ENCODE peak calls at places on chromosome 17, in four cellular contexts. One of them, this sample, is unnamed.

GRCh38 chr17:66381701-66382362 is 79.4 kb downstream of the PRKCA start:
- DNase-seq in mesendoderm: no peak
- DNase-seq in H9: no peak
- DNase-seq in neuronal stem cell: no peak
- DNase-seq in this sample: no peak

GRCh38 chr17:64496348-64496785 is 487 bp downstream of the POLG2 start:
- DNase-seq in mesendoderm: no peak
- DNase-seq in H9: no peak
- DNase-seq in neuronal stem cell: no peak
- DNase-seq in this sample: no peak

GRCh38 chr17:49343273-49343672 is 18.8 kb downstream of the ZNF652 start:
- DNase-seq in mesendoderm: no peak
- DNase-seq in H9: no peak
- DNase-seq in neuronal stem cell: no peak
- DNase-seq in this sample: peak

GRCh38 chr17:661509-661908 is 53.1 kb downstream of the VPS53 start:
- DNase-seq in mesendoderm: no peak
- DNase-seq in H9: no peak
- DNase-seq in neuronal stem cell: no peak
- DNase-seq in this sample: no peak

GRCh38 chr17:53176629-53177028 is 646.1 kb upstream of the KIF2B start:
- DNase-seq in mesendoderm: no peak
- DNase-seq in H9: no peak
- DNase-seq in neuronal stem cell: no peak
- DNase-seq in this sample: no peak

GRCh38 chr17:17351901-17352781 is 49.0 kb downstream of the NT5M start:
- DNase-seq in mesendoderm: peak
- DNase-seq in H9: peak
- DNase-seq in neuronal stem cell: no peak
- DNase-seq in this sample: peak

GRCh38 chr17:11909348-11909747 is 87.9 kb downstream of the ZNF18 start:
- DNase-seq in mesendoderm: peak
- DNase-seq in H9: peak
- DNase-seq in neuronal stem cell: no peak
- DNase-seq in this sample: no peak

GRCh38 chr17:9050801-9051401 is 29.6 kb downstream of the NTN1 start:
- DNase-seq in mesendoderm: peak
- DNase-seq in H9: peak
- DNase-seq in neuronal stem cell: no peak
- DNase-seq in this sample: no peak

GRCh38 chr17:9676084-9676483 is 30.8 kb downstream of the USP43 start:
- DNase-seq in mesendoderm: peak
- DNase-seq in H9: no peak
- DNase-seq in neuronal stem cell: no peak
- DNase-seq in this sample: no peak

GRCh38 chr17:20702692-20703091 is 123.2 kb downstream of the CDRT15L2 start:
- DNase-seq in mesendoderm: no peak
- DNase-seq in H9: no peak
- DNase-seq in neuronal stem cell: no peak
- DNase-seq in this sample: no peak

GRCh38 chr17:50175035-50175788 is 9.4 kb downstream of the SGCA start:
- DNase-seq in mesendoderm: no peak
- DNase-seq in H9: no peak
- DNase-seq in neuronal stem cell: no peak
- DNase-seq in this sample: peak

GRCh38 chr17:7083592-7083991 is 3.5 kb upstream of the CLEC10A start:
- DNase-seq in mesendoderm: no peak
- DNase-seq in H9: no peak
- DNase-seq in neuronal stem cell: no peak
- DNase-seq in this sample: peak

GRCh38 chr17:80291691-80292487 is 31.2 kb downstream of the RNF213 start:
- DNase-seq in mesendoderm: no peak
- DNase-seq in H9: no peak
- DNase-seq in neuronal stem cell: no peak
- DNase-seq in this sample: no peak

GRCh38 chr17:16486373-16487250 is 5.4 kb downstream of the LRRC75A start:
- DNase-seq in mesendoderm: peak
- DNase-seq in H9: peak
- DNase-seq in neuronal stem cell: no peak
- DNase-seq in this sample: peak

GRCh38 chr17:62703776-62704380 is 76.4 kb downstream of the MRC2 start:
- DNase-seq in mesendoderm: peak
- DNase-seq in H9: peak
- DNase-seq in neuronal stem cell: peak
- DNase-seq in this sample: peak

GRCh38 chr17:74497471-74497870 is 31.0 kb downstream of the CD300A start:
- DNase-seq in mesendoderm: no peak
- DNase-seq in H9: no peak
- DNase-seq in neuronal stem cell: no peak
- DNase-seq in this sample: no peak

DNA sequence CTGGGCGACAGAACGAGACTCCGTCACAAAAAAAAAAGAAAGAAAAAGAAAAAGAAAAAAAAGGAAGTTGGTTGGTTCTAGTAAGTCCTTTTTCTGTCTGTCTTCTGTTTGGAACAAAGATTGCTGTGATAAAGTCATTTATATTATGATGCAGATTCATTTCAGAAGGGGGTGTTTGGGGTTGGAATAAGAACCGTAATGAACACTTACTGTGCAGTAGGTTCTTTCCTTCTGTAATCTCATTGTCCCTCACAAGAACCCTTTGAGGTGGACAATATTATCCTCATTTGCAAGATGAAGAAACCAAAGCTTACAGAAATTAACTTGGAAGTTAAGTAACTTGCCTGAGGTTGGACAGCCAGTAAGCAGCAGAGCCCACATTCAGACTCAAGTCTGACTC is 10.3 kb downstream of the MINK1 start:
- DNase-seq in mesendoderm: no peak
- DNase-seq in H9: no peak
- DNase-seq in neuronal stem cell: no peak
- DNase-seq in this sample: no peak
- H3K4ac ChIP-seq in mesendoderm: no peak
- H3K4ac ChIP-seq in H9: no peak
- H3K4ac ChIP-seq in neuronal stem cell: no peak
- H3K4ac ChIP-seq in this sample: no peak

GRCh38 chr17:43660816-43661493 is 767 bp downstream of the MEOX1 start:
- DNase-seq in mesendoderm: no peak
- DNase-seq in H9: no peak
- DNase-seq in neuronal stem cell: no peak
- DNase-seq in this sample: no peak

GRCh38 chr17:43658890-43659289 is 2.8 kb downstream of the MEOX1 start:
- DNase-seq in mesendoderm: no peak
- DNase-seq in H9: no peak
- DNase-seq in neuronal stem cell: no peak
- DNase-seq in this sample: no peak

GRCh38 chr17:43661699-43662431 is at the start of gene MEOX1:
- DNase-seq in mesendoderm: peak
- DNase-seq in H9: no peak
- DNase-seq in neuronal stem cell: no peak
- DNase-seq in this sample: peak

GRCh38 chr17:43659823-43660222 is 1.9 kb downstream of the MEOX1 start:
- DNase-seq in mesendoderm: no peak
- DNase-seq in H9: no peak
- DNase-seq in neuronal stem cell: no peak
- DNase-seq in this sample: no peak

DNA sequence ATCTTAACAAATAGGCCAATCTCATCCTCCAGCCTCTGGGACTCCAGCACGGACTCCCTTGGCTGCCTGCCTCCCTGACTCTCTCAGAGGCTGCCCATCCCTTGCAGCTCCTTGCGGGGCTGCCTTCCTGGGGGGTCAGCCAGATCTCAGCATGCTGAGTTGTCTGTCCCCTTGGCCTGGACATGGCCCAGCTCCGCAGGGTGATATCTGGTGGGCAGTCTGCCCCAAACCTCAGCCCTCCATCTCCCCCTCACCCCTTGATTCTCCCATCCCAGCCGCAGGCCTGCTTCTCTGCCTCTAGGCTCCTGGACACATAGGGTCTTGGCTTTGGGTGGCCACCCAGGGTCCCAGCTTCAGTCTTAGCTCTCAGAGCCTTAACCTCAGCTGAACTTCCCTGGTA is 1.5 kb downstream of the MEOX1 start:
- DNase-seq in mesendoderm: no peak
- DNase-seq in H9: no peak
- DNase-seq in neuronal stem cell: no peak
- DNase-seq in this sample: no peak
- H3K4ac ChIP-seq in mesendoderm: no peak
- H3K4ac ChIP-seq in H9: no peak
- H3K4ac ChIP-seq in neuronal stem cell: no peak
- H3K4ac ChIP-seq in this sample: no peak

GRCh38 chr17:42653179-42654124 is 5.6 kb upstream of the TUBG2 start:
- DNase-seq in mesendoderm: peak
- DNase-seq in H9: peak
- DNase-seq in neuronal stem cell: no peak
- DNase-seq in this sample: peak
- H3K4ac ChIP-seq in mesendoderm: peak
- H3K4ac ChIP-seq in H9: no peak
- H3K4ac ChIP-seq in neuronal stem cell: no peak
- H3K4ac ChIP-seq in this sample: peak

GRCh38 chr17:77460514-77461046 is 319.8 kb downstream of the SEC14L1 start:
- DNase-seq in mesendoderm: peak
- DNase-seq in H9: no peak
- DNase-seq in neuronal stem cell: no peak
- DNase-seq in this sample: no peak
- H3K4ac ChIP-seq in mesendoderm: peak
- H3K4ac ChIP-seq in H9: no peak
- H3K4ac ChIP-seq in neuronal stem cell: peak
- H3K4ac ChIP-seq in this sample: no peak

GRCh38 chr17:73492125-73492801 is 152.0 kb downstream of the SDK2 start:
- DNase-seq in mesendoderm: peak
- DNase-seq in H9: no peak
- DNase-seq in neuronal stem cell: no peak
- DNase-seq in this sample: no peak
- H3K4ac ChIP-seq in mesendoderm: peak
- H3K4ac ChIP-seq in H9: no peak
- H3K4ac ChIP-seq in neuronal stem cell: no peak
- H3K4ac ChIP-seq in this sample: no peak